ENCODE peak calls at places on chromosome 1, in six cellular contexts. X is adrenal gland, C is GM23338, S is hepatocyte, N is psoas muscle, L is Panc1. W is an unnamed sample.

GRCh38 chr1:242770366-242770765 is 245.9 kb upstream of the PLD5 start:
- DNase-seq in L (no peak), N (no peak), X (no peak), S (no peak), C (no peak), W (no peak)

GRCh38 chr1:206025283-206025820 is 1.7 kb upstream of the CTSE start:
- DNase-seq in X (no peak), N (no peak), L (no peak), S (no peak), C (no peak), W (no peak)

GRCh38 chr1:67308136-67308535 is 463 bp downstream of the IL12RB2 start:
- DNase-seq in S (no peak), N (no peak), X (no peak), L (no peak), C (peak), W (no peak)

GRCh38 chr1:92476071-92476607 is 10.6 kb downstream of the GFI1 start:
- DNase-seq in C (peak), L (no peak), S (no peak), N (no peak), X (no peak), W (no peak)

GRCh38 chr1:211630236-211631081 is 45.0 kb downstream of the NEK2 start:
- DNase-seq in S (no peak), L (no peak), N (no peak), X (no peak), C (peak), W (peak)

GRCh38 chr1:152165291-152166077 is 6.5 kb upstream of the RPTN start:
- DNase-seq in X (no peak), C (no peak), S (no peak), N (no peak), L (no peak), W (no peak)

GRCh38 chr1:226134170-226135058 is 52.1 kb downstream of the ACBD3 start:
- DNase-seq in C (no peak), S (no peak), N (no peak), X (no peak), L (no peak), W (no peak)

GRCh38 chr1:156805766-156806511 is 10.7 kb downstream of the SH2D2A start:
- DNase-seq in X (peak), L (no peak), N (peak), S (peak), C (no peak), W (no peak)

GRCh38 chr1:166975361-166976129 is at the start of gene ILDR2:
- DNase-seq in X (peak), S (peak), L (no peak), N (peak), C (peak), W (peak)

GRCh38 chr1:162371611-162372010 is 5.0 kb downstream of the SPATA46 start:
- DNase-seq in L (no peak), C (no peak), X (no peak), N (no peak), S (no peak), W (no peak)

GRCh38 chr1:21326861-21327344 is 36.6 kb upstream of the ECE1 start:
- DNase-seq in X (peak), S (no peak), L (no peak), C (no peak), N (peak), W (no peak)

GRCh38 chr1:21325731-21326387 is 35.6 kb upstream of the ECE1 start:
- DNase-seq in C (no peak), N (no peak), X (peak), L (no peak), S (no peak), W (no peak)

GRCh38 chr1:21327566-21328323 is 37.5 kb upstream of the ECE1 start:
- DNase-seq in L (no peak), S (no peak), C (no peak), N (no peak), X (no peak), W (no peak)

GRCh38 chr1:21331752-21332480 is 41.7 kb upstream of the ECE1 start:
- DNase-seq in C (no peak), N (no peak), S (no peak), L (no peak), X (no peak), W (no peak)

GRCh38 chr1:21329209-21329844 is 39.1 kb upstream of the ECE1 start:
- DNase-seq in S (peak), X (peak), N (no peak), C (peak), L (no peak), W (no peak)
- TF ChIP-seq CTCF in S (no peak), X (no peak), N (no peak), C (no peak), L (no peak), W (no peak)

GRCh38 chr1:229381234-229381633 is 38.4 kb upstream of the CCSAP start:
- DNase-seq in S (no peak), C (peak), L (no peak), X (no peak), N (no peak), W (no peak)

GRCh38 chr1:229384822-229385221 is 42.0 kb upstream of the CCSAP start:
- DNase-seq in N (no peak), X (no peak), S (no peak), L (no peak), C (no peak), W (no peak)

GRCh38 chr1:229383961-229384360 is 41.1 kb upstream of the CCSAP start:
- DNase-seq in C (no peak), X (no peak), N (no peak), S (no peak), L (no peak), W (no peak)

GRCh38 chr1:229380514-229381160 is 37.8 kb upstream of the CCSAP start:
- DNase-seq in N (no peak), C (no peak), S (no peak), X (no peak), L (no peak), W (no peak)

DNA sequence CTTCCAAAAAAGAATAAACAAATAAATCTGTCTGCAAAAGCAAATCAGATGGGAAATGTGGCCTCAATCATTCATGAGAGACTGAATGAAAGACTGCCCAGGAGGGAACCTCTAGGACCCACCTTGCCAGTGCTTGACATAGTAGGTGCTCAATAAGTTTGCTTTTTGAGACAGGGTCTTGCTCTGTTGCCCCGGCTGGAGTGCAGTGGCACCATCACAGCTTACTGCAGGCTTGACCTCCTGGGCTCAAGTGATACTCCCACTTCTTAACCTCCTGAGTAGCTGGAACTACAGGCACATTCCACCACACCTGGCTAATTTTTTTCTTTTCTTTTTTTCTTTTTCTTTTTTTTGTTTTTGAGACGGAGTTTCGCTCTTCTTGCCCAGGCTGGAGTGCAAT is 40.3 kb upstream of the CCSAP start:
- DNase-seq in N (no peak), S (no peak), L (no peak), C (no peak), X (no peak), W (no peak)
- H3K4me3 ChIP-seq in N (no peak), S (no peak), L (no peak), C (no peak), X (no peak), W (no peak)

GRCh38 chr1:230090194-230090711 is 23.2 kb downstream of the GALNT2 start:
- DNase-seq in X (no peak), L (no peak), C (no peak), N (no peak), S (peak), W (no peak)
- H3K27ac ChIP-seq in X (peak), L (peak), C (no peak), N (no peak), S (peak), W (no peak)

DNA sequence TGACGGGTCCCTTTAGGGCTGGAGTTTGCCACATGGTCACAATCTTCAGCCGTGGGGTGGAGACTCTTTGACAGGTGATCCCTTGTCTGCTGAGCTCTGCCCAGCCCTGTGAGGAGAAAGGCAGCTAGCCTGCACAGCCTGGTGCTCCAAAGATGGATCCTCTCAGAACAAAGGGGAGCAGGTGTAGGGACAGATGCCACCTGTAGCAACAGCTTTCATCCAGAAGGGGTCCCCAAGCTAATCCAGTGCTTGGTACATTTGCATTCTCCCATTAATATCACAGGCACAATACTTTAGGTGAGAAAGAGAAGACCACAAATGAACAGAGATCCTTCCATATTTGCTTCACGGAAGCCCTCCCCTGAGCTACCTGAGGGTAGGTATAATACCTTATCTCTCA is 93.2 kb downstream of the CCDC185 start:
- DNase-seq in S (no peak), C (peak), N (no peak), L (no peak), X (no peak), W (no peak)
- TF ChIP-seq CTCF in S (no peak), C (peak), N (no peak), L (no peak), X (no peak), W (no peak)

DNA sequence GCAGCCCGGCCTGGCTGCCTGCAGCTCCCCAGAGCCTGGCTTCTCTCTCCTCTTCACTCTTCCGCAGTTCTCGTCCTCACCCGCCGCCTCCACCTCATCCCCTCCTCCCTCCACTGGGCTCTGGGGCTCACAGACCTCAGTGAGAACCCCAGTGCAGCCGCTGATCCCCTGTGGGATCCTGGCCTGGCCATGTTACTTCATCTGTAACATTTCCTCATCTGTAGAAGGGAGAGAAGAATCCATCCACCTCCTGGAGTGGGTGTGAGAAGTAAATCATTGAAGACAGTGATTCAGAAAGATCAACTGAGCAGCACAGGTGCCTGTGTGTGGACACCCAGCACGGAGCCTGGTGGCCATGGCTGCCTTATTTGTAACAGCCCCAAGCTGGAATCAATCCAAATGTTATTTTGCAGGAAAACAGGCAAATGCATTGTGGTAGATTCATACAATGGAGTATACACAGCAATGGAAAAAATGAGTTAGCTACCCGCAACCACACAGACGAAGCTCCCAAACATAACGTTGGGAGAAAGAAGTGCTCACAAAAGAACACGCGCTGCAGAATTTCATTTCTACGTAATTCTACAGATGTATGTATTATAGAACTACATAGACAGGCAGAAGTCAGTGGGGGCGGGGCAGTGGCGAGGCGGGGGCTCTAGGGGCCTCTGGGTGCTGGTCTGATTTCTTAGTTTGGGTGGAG is 8.7 kb downstream of the LAPTM5 start:
- DNase-seq in L (no peak), C (no peak), N (no peak), X (no peak), S (peak), W (peak)
- H3K4me3 ChIP-seq in L (no peak), C (no peak), N (no peak), X (no peak), S (no peak), W (no peak)

GRCh38 chr1:93710949-93711591 is 29.4 kb upstream of the BCAR3 start:
- DNase-seq in L (no peak), S (no peak), N (no peak), C (no peak), X (no peak), W (no peak)

GRCh38 chr1:93710499-93710898 is 28.9 kb upstream of the BCAR3 start:
- DNase-seq in N (no peak), S (no peak), C (no peak), L (no peak), X (no peak), W (no peak)

GRCh38 chr1:93705897-93706500 is 24.4 kb upstream of the BCAR3 start:
- DNase-seq in S (no peak), L (no peak), N (no peak), C (no peak), X (peak), W (no peak)

GRCh38 chr1:93707956-93708355 is 26.3 kb upstream of the BCAR3 start:
- DNase-seq in S (no peak), C (no peak), N (no peak), X (no peak), L (no peak), W (no peak)

GRCh38 chr1:93708734-93709481 is 27.3 kb upstream of the BCAR3 start:
- DNase-seq in C (no peak), X (peak), N (no peak), S (peak), L (no peak), W (no peak)
- H3K27ac ChIP-seq in C (no peak), X (peak), N (no peak), S (peak), L (no peak), W (no peak)

DNA sequence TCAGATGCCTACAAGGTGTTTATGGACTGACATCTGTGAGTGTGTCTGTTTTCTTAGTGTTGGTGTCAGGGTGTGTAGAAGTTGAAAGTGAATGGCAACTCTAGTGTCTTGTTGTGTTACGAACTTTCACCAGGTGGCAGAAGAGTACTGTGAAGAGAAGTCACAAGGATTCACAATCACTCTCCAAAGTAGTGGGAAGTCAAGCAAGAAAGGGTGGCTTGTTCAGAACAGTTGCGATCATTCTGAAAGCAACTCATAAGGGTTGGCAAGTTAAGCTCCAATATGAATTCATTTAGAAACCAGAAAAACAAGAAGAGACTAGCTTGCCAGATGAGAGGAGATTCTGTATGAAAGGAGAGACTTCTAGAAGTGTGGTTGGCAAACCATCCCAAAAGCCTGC is 86.1 kb downstream of the FASLG start:
- DNase-seq in S (peak), X (no peak), L (peak), C (peak), N (no peak), W (no peak)
- TF ChIP-seq CTCF in S (peak), X (peak), L (peak), C (peak), N (peak), W (peak)